ENCODE peak calls at places on chromosomes 13 and 19, in six cellular contexts. Q is trophoblast cell, G is ACHN, K is thoracic aorta, L is progenitor cell of endocrine pancreas, V is cardiac fibroblast. C is an unnamed sample.

GRCh38 chr19:35272122-35272715 is 3.5 kb downstream of the USF2 start:
- DNase-seq in Q (no peak), G (no peak), K (no peak), L (no peak), V (no peak), C (no peak)

GRCh38 chr13:59890064-59890463 is 273.7 kb downstream of the DIAPH3 start:
- DNase-seq in Q (no peak), G (no peak), K (no peak), L (no peak), V (no peak), C (no peak)

GRCh38 chr13:32036762-32037161 is 5.2 kb downstream of the FRY start:
- DNase-seq in Q (no peak), G (no peak), K (no peak), L (no peak), V (no peak), C (no peak)

GRCh38 chr13:110306340-110306959 is 507 bp downstream of the COL4A1 start:
- DNase-seq in Q (no peak), G (no peak), K (no peak), L (no peak), V (peak), C (peak)

GRCh38 chr13:89554801-89555200 is 1792.7 kb upstream of the MIR17HG start:
- DNase-seq in Q (peak), G (no peak), K (no peak), L (no peak), V (no peak), C (no peak)

GRCh38 chr13:110201114-110201513 is 105.8 kb downstream of the COL4A1 start:
- DNase-seq in Q (no peak), G (no peak), K (no peak), L (no peak), V (no peak), C (no peak)

GRCh38 chr13:95494082-95494681 is 58.3 kb upstream of the CLDN10 start:
- DNase-seq in Q (peak), G (peak), K (no peak), L (no peak), V (peak), C (no peak)

GRCh38 chr13:75801388-75801787 is 165.3 kb downstream of the LMO7 start:
- DNase-seq in Q (no peak), G (no peak), K (no peak), L (no peak), V (no peak), C (no peak)

GRCh38 chr13:28035146-28035782 is 46.8 kb upstream of the URAD start:
- DNase-seq in Q (peak), G (no peak), K (no peak), L (no peak), V (peak), C (no peak)

GRCh38 chr13:100490692-100491091 is 97.9 kb downstream of the GGACT start:
- DNase-seq in Q (no peak), G (no peak), K (no peak), L (no peak), V (no peak), C (peak)

GRCh38 chr19:2618611-2619010 is 83.9 kb downstream of the GNG7 start:
- DNase-seq in Q (peak), G (peak), K (no peak), L (no peak), V (peak), C (no peak)